ENCODE peak calls at places on chromosomes 4 and X, in five cellular contexts. One of them, this sample, is unnamed.
A peak's percentile ranks its signal among the peaks of the same experiment; 100 is the strongest.

GRCh38 chr4:88804234-88804633 is 106.6 kb upstream of the NAP1L5 start:
- ATAC-seq in K562: no peak
- ATAC-seq in Right ventricle myocardium inferior: no peak
- ATAC-seq in activated CD8-positive, alpha-beta T cell treated with anti-CD3 and anti-CD28 coated beads for 36 hours: peak; percentile 83
- ATAC-seq in activated CD4-positive, alpha-beta T cell treated with anti-CD3 and anti-CD28 coated beads for 36 hours: peak; percentile 71
- ATAC-seq in this sample: peak; percentile 77

GRCh38 chrX:38560776-38561125 is 591 bp upstream of the TSPAN7 start:
- ATAC-seq in Right ventricle myocardium inferior: no peak
- ATAC-seq in activated CD8-positive, alpha-beta T cell treated with anti-CD3 and anti-CD28 coated beads for 36 hours: no peak
- ATAC-seq in activated CD4-positive, alpha-beta T cell treated with anti-CD3 and anti-CD28 coated beads for 36 hours: no peak
- ATAC-seq in K562: no peak
- ATAC-seq in this sample: no peak

GRCh38 chr4:72255269-72255668 is 223.5 kb downstream of the NPFFR2 start:
- ATAC-seq in Right ventricle myocardium inferior: no peak
- ATAC-seq in activated CD4-positive, alpha-beta T cell treated with anti-CD3 and anti-CD28 coated beads for 36 hours: no peak
- ATAC-seq in activated CD8-positive, alpha-beta T cell treated with anti-CD3 and anti-CD28 coated beads for 36 hours: no peak
- ATAC-seq in K562: no peak
- ATAC-seq in this sample: no peak

GRCh38 chrX:94492541-94492940 is 818.5 kb downstream of the FAM133A start:
- ATAC-seq in activated CD8-positive, alpha-beta T cell treated with anti-CD3 and anti-CD28 coated beads for 36 hours: no peak
- ATAC-seq in activated CD4-positive, alpha-beta T cell treated with anti-CD3 and anti-CD28 coated beads for 36 hours: no peak
- ATAC-seq in Right ventricle myocardium inferior: no peak
- ATAC-seq in K562: no peak
- ATAC-seq in this sample: no peak

GRCh38 chr4:148214529-148215166 is 227.6 kb downstream of the NR3C2 start:
- ATAC-seq in Right ventricle myocardium inferior: peak; percentile 92
- ATAC-seq in activated CD8-positive, alpha-beta T cell treated with anti-CD3 and anti-CD28 coated beads for 36 hours: no peak
- ATAC-seq in K562: no peak
- ATAC-seq in activated CD4-positive, alpha-beta T cell treated with anti-CD3 and anti-CD28 coated beads for 36 hours: no peak
- ATAC-seq in this sample: no peak

GRCh38 chr4:74117024-74117534 is 18.1 kb upstream of the CXCL2 start:
- ATAC-seq in Right ventricle myocardium inferior: peak; percentile 94
- ATAC-seq in activated CD4-positive, alpha-beta T cell treated with anti-CD3 and anti-CD28 coated beads for 36 hours: no peak
- ATAC-seq in K562: peak; percentile 67
- ATAC-seq in activated CD8-positive, alpha-beta T cell treated with anti-CD3 and anti-CD28 coated beads for 36 hours: no peak
- ATAC-seq in this sample: no peak

GRCh38 chrX:66408507-66408906 is 230.4 kb downstream of the EDA2R start:
- ATAC-seq in activated CD8-positive, alpha-beta T cell treated with anti-CD3 and anti-CD28 coated beads for 36 hours: no peak
- ATAC-seq in Right ventricle myocardium inferior: no peak
- ATAC-seq in K562: peak; percentile 71
- ATAC-seq in activated CD4-positive, alpha-beta T cell treated with anti-CD3 and anti-CD28 coated beads for 36 hours: peak; percentile 26
- ATAC-seq in this sample: no peak

GRCh38 chr4:162163892-162164759 is at the start of gene FSTL5:
- ATAC-seq in activated CD8-positive, alpha-beta T cell treated with anti-CD3 and anti-CD28 coated beads for 36 hours: peak; percentile 95
- ATAC-seq in Right ventricle myocardium inferior: peak; percentile 26
- ATAC-seq in K562: no peak
- ATAC-seq in activated CD4-positive, alpha-beta T cell treated with anti-CD3 and anti-CD28 coated beads for 36 hours: peak; percentile 94
- ATAC-seq in this sample: peak; percentile 46

GRCh38 chr4:100461796-100462195 is 56.0 kb downstream of the EMCN start:
- ATAC-seq in Right ventricle myocardium inferior: no peak
- ATAC-seq in activated CD4-positive, alpha-beta T cell treated with anti-CD3 and anti-CD28 coated beads for 36 hours: no peak
- ATAC-seq in K562: no peak
- ATAC-seq in activated CD8-positive, alpha-beta T cell treated with anti-CD3 and anti-CD28 coated beads for 36 hours: no peak
- ATAC-seq in this sample: no peak

GRCh38 chr4:76657443-76657842 is 222.4 kb downstream of the SHROOM3 start:
- ATAC-seq in K562: no peak
- ATAC-seq in activated CD8-positive, alpha-beta T cell treated with anti-CD3 and anti-CD28 coated beads for 36 hours: no peak
- ATAC-seq in Right ventricle myocardium inferior: peak; percentile 40
- ATAC-seq in activated CD4-positive, alpha-beta T cell treated with anti-CD3 and anti-CD28 coated beads for 36 hours: no peak
- ATAC-seq in this sample: no peak

GRCh38 chrX:71214604-71215334 is 8.3 kb upstream of the GJB1 start:
- ATAC-seq in K562: no peak
- ATAC-seq in activated CD8-positive, alpha-beta T cell treated with anti-CD3 and anti-CD28 coated beads for 36 hours: no peak
- ATAC-seq in activated CD4-positive, alpha-beta T cell treated with anti-CD3 and anti-CD28 coated beads for 36 hours: no peak
- ATAC-seq in Right ventricle myocardium inferior: no peak
- ATAC-seq in this sample: no peak

GRCh38 chr4:105453550-105454201 is 20.2 kb downstream of the PPA2 start:
- ATAC-seq in Right ventricle myocardium inferior: no peak
- ATAC-seq in activated CD8-positive, alpha-beta T cell treated with anti-CD3 and anti-CD28 coated beads for 36 hours: peak; percentile 96
- ATAC-seq in activated CD4-positive, alpha-beta T cell treated with anti-CD3 and anti-CD28 coated beads for 36 hours: peak; percentile 99
- ATAC-seq in K562: no peak
- ATAC-seq in this sample: peak; percentile 99

GRCh38 chrX:151880895-151881294 is 31.8 kb upstream of the MAGEA4 start:
- ATAC-seq in Right ventricle myocardium inferior: no peak
- ATAC-seq in K562: no peak
- ATAC-seq in activated CD8-positive, alpha-beta T cell treated with anti-CD3 and anti-CD28 coated beads for 36 hours: no peak
- ATAC-seq in activated CD4-positive, alpha-beta T cell treated with anti-CD3 and anti-CD28 coated beads for 36 hours: no peak
- ATAC-seq in this sample: no peak

GRCh38 chr4:139900964-139901376 is 235.4 kb downstream of the MGST2 start:
- ATAC-seq in K562: no peak
- ATAC-seq in Right ventricle myocardium inferior: no peak
- ATAC-seq in activated CD4-positive, alpha-beta T cell treated with anti-CD3 and anti-CD28 coated beads for 36 hours: peak; percentile 84
- ATAC-seq in activated CD8-positive, alpha-beta T cell treated with anti-CD3 and anti-CD28 coated beads for 36 hours: peak; percentile 80
- ATAC-seq in this sample: peak; percentile 74

GRCh38 chrX:154458116-154458953 is at the start of gene PLXNA3:
- ATAC-seq in activated CD8-positive, alpha-beta T cell treated with anti-CD3 and anti-CD28 coated beads for 36 hours: peak; percentile 79
- ATAC-seq in activated CD4-positive, alpha-beta T cell treated with anti-CD3 and anti-CD28 coated beads for 36 hours: peak; percentile 54
- ATAC-seq in Right ventricle myocardium inferior: peak; percentile 70
- ATAC-seq in K562: peak; percentile 66
- ATAC-seq in this sample: peak; percentile 73

GRCh38 chrX:39630344-39630743 is 467.4 kb downstream of the BCOR start:
- ATAC-seq in Right ventricle myocardium inferior: no peak
- ATAC-seq in K562: no peak
- ATAC-seq in activated CD8-positive, alpha-beta T cell treated with anti-CD3 and anti-CD28 coated beads for 36 hours: peak; percentile 74
- ATAC-seq in activated CD4-positive, alpha-beta T cell treated with anti-CD3 and anti-CD28 coated beads for 36 hours: peak; percentile 68
- ATAC-seq in this sample: peak; percentile 68

GRCh38 chrX:120244395-120244734 is 6.2 kb upstream of the ZBTB33 start:
- ATAC-seq in activated CD8-positive, alpha-beta T cell treated with anti-CD3 and anti-CD28 coated beads for 36 hours: peak; percentile 17
- ATAC-seq in K562: peak; percentile 55
- ATAC-seq in Right ventricle myocardium inferior: peak; percentile 20
- ATAC-seq in activated CD4-positive, alpha-beta T cell treated with anti-CD3 and anti-CD28 coated beads for 36 hours: peak; percentile 16
- ATAC-seq in this sample: peak; percentile 41

GRCh38 chr4:820230-821172 is 5.4 kb downstream of the CPLX1 start:
- ATAC-seq in Right ventricle myocardium inferior: no peak
- ATAC-seq in activated CD4-positive, alpha-beta T cell treated with anti-CD3 and anti-CD28 coated beads for 36 hours: no peak
- ATAC-seq in K562: no peak
- ATAC-seq in activated CD8-positive, alpha-beta T cell treated with anti-CD3 and anti-CD28 coated beads for 36 hours: no peak
- ATAC-seq in this sample: no peak

This sample was measured in activated T-helper 17 cell treated with anti-CD3 and anti-CD28 coated beads, Interleukin-2, amount 50 U/mL, for 72 hours.